ENCODE peak calls at places on chromosomes 1 and 21, in four cellular contexts. F is left ventricle myocardium inferior, O is WTC11, L is NCI-H1092. M is an unnamed sample.

GRCh38 chr1:1425753-1426495 is 4.8 kb upstream of the ANKRD65 start:
- DNase-seq in F (no peak), O (peak; percentile 49), L (no peak), M (no peak)

GRCh38 chr1:156750191-156750931 is 1.1 kb downstream of the HDGF start:
- DNase-seq in F (no peak), O (no peak), L (no peak), M (peak; percentile 85)

GRCh38 chr1:212630159-212630900 is 21.8 kb downstream of the ATF3 start:
- DNase-seq in F (peak; percentile 54), O (peak; percentile 73), L (peak; percentile 36), M (peak; percentile 71)

GRCh38 chr1:191595170-191595569 is 563.1 kb upstream of the RGS18 start:
- DNase-seq in F (no peak), O (no peak), L (no peak), M (no peak)

GRCh38 chr1:210236840-210237409 is 4.3 kb downstream of the SERTAD4 start:
- DNase-seq in F (peak; percentile 77), O (no peak), L (no peak), M (no peak)

GRCh38 chr21:34801519-34802132 is 132.8 kb downstream of the CLIC6 start:
- DNase-seq in F (no peak), O (peak; percentile 43), L (no peak), M (peak; percentile 69)

GRCh38 chr1:235468970-235469369 is 35.3 kb downstream of the B3GALNT2 start:
- DNase-seq in F (no peak), O (no peak), L (no peak), M (no peak)

GRCh38 chr1:224503161-224504118 is 68.8 kb upstream of the WDR26 start:
- DNase-seq in F (peak; percentile 94), O (peak; percentile 72), L (peak; percentile 96), M (peak; percentile 90)

GRCh38 chr1:11342677-11343076 is 69.7 kb downstream of the UBIAD1 start:
- DNase-seq in F (no peak), O (no peak), L (peak; percentile 49), M (no peak)

GRCh38 chr1:234125283-234125682 is 220.8 kb downstream of the SLC35F3 start:
- DNase-seq in F (no peak), O (peak; percentile 90), L (peak; percentile 33), M (peak; percentile 17)

M was measured in MM.1S.